ENCODE peak calls at places on chromosomes 2 and 18, in six cellular contexts. Q is Calu3, X is HT1080, W is fibroblast of mammary gland, K is Right ventricle myocardium superior, E is NCI-H510A. P is an unnamed sample.

GRCh38 chr2:79876430-79876829 is 363.6 kb downstream of the CTNNA2 start:
- DNase-seq in Q (no peak), X (peak; percentile 18), W (peak; percentile 7), K (no peak), E (no peak), P (no peak)

GRCh38 chr2:169928463-169928864 is 101.2 kb downstream of the UBR3 start:
- DNase-seq in Q (peak; percentile 5), X (peak; percentile 15), W (peak; percentile 67), K (no peak), E (peak; percentile 11), P (no peak)

GRCh38 chr2:8857709-8858108 is 20.3 kb upstream of the KIDINS220 start:
- DNase-seq in Q (no peak), X (no peak), W (no peak), K (no peak), E (no peak), P (no peak)

GRCh38 chr2:112168422-112169124 is 30.4 kb downstream of the FBLN7 start:
- DNase-seq in Q (no peak), X (no peak), W (peak; percentile 52), K (no peak), E (no peak), P (no peak)

GRCh38 chr2:169069341-169069740 is at the start of gene DHRS9:
- DNase-seq in Q (peak; percentile 31), X (peak; percentile 91), W (peak; percentile 92), K (no peak), E (no peak), P (peak; percentile 25)

GRCh38 chr2:108074150-108074549 is 87.8 kb downstream of the SLC5A7 start:
- DNase-seq in Q (no peak), X (no peak), W (no peak), K (no peak), E (no peak), P (no peak)

GRCh38 chr18:62754026-62754425 is 38.7 kb downstream of the PHLPP1 start:
- DNase-seq in Q (no peak), X (no peak), W (no peak), K (no peak), E (no peak), P (no peak)

GRCh38 chr2:72330673-72331072 is 183.0 kb upstream of the CYP26B1 start:
- DNase-seq in Q (no peak), X (no peak), W (no peak), K (no peak), E (peak; percentile 28), P (no peak)

GRCh38 chr18:76514573-76514972 is 19.5 kb upstream of the ZNF516 start:
- DNase-seq in Q (no peak), X (no peak), W (no peak), K (no peak), E (no peak), P (no peak)

GRCh38 chr2:207459990-207460757 is 69.6 kb upstream of the CREB1 start:
- DNase-seq in Q (no peak), X (no peak), W (no peak), K (no peak), E (no peak), P (no peak)